ENCODE peak calls at places on chromosomes 12 and 14, in nine cellular contexts. Q, A, U, P, T, J, B, K and I are unnamed samples.

GRCh38 chr14:60232185-60232584 is 16.8 kb upstream of the PPM1A start:
- DNase-seq in Q (no peak), A (no peak), U (no peak), P (no peak), T (no peak), J (no peak), B (no peak), K (no peak), I (no peak)

GRCh38 chr12:32466187-32466586 is 66.8 kb downstream of the FGD4 start:
- DNase-seq in Q (no peak), A (no peak), U (no peak), P (no peak), T (no peak), J (no peak), B (no peak), K (no peak), I (no peak)

GRCh38 chr12:54571166-54571856 is 17.1 kb downstream of the PPP1R1A start:
- DNase-seq in Q (no peak), A (peak), U (no peak), P (no peak), T (no peak), J (peak), B (no peak), K (peak), I (no peak)

GRCh38 chr12:49334226-49334625 is 2.8 kb downstream of the C1QL4 start:
- DNase-seq in Q (no peak), A (no peak), U (no peak), P (no peak), T (no peak), J (no peak), B (no peak), K (no peak), I (no peak)

GRCh38 chr12:108734200-108734906 is 3.0 kb upstream of the CORO1C start:
- DNase-seq in Q (no peak), A (no peak), U (no peak), P (no peak), T (no peak), J (peak), B (peak), K (no peak), I (no peak)

GRCh38 chr12:63893170-63893569 is 48.7 kb downstream of the SRGAP1 start:
- DNase-seq in Q (no peak), A (peak), U (peak), P (no peak), T (no peak), J (no peak), B (no peak), K (no peak), I (no peak)

GRCh38 chr12:101768781-101769180 is 29.5 kb upstream of the SYCP3 start:
- DNase-seq in Q (no peak), A (no peak), U (no peak), P (no peak), T (no peak), J (no peak), B (no peak), K (no peak), I (no peak)

GRCh38 chr12:120437735-120438494 is at the start of gene COX6A1:
- DNase-seq in Q (peak), A (peak), U (peak), P (peak), T (peak), J (peak), B (peak), K (peak), I (peak)

GRCh38 chr12:30796508-30796780 is 41.7 kb upstream of the CAPRIN2 start:
- DNase-seq in Q (peak), A (no peak), U (peak), P (no peak), T (no peak), J (peak), B (peak), K (peak), I (no peak)

GRCh38 chr12:13195848-13196301 is 651 bp upstream of the EMP1 start:
- DNase-seq in Q (no peak), A (no peak), U (no peak), P (no peak), T (no peak), J (no peak), B (no peak), K (no peak), I (no peak)

GRCh38 chr14:100067971-100068959 is 3.0 kb downstream of the EVL start:
- DNase-seq in Q (peak), A (no peak), U (no peak), P (peak), T (peak), J (no peak), B (peak), K (no peak), I (peak)

GRCh38 chr14:20332386-20332945 is 613 bp downstream of the CCNB1IP1 start:
- DNase-seq in Q (no peak), A (no peak), U (no peak), P (no peak), T (no peak), J (no peak), B (no peak), K (peak), I (no peak)

GRCh38 chr12:127943481-127944210 is 323.3 kb upstream of the TMEM132C start:
- DNase-seq in Q (no peak), A (no peak), U (no peak), P (no peak), T (no peak), J (no peak), B (no peak), K (no peak), I (no peak)

GRCh38 chr14:57390806-57391562 is 598 bp downstream of the NAA30 start:
- DNase-seq in Q (no peak), A (peak), U (no peak), P (peak), T (peak), J (peak), B (peak), K (peak), I (peak)

GRCh38 chr14:75543786-75544185 is 21.5 kb downstream of the BATF start:
- DNase-seq in Q (no peak), A (no peak), U (no peak), P (no peak), T (no peak), J (no peak), B (no peak), K (no peak), I (no peak)

GRCh38 chr14:88750413-88750812 is 42.3 kb downstream of the EML5 start:
- DNase-seq in Q (no peak), A (no peak), U (no peak), P (no peak), T (no peak), J (no peak), B (no peak), K (no peak), I (no peak)

GRCh38 chr14:31207287-31207745 is 277 bp downstream of the HECTD1 start:
- DNase-seq in Q (no peak), A (no peak), U (no peak), P (no peak), T (no peak), J (no peak), B (no peak), K (no peak), I (peak)

GRCh38 chr12:130339946-130340345 is 2.3 kb downstream of the PIWIL1 start:
- DNase-seq in Q (no peak), A (no peak), U (no peak), P (no peak), T (no peak), J (no peak), B (no peak), K (no peak), I (no peak)

GRCh38 chr12:27554421-27555186 is 30.6 kb downstream of the PPFIBP1 start:
- DNase-seq in Q (no peak), A (no peak), U (no peak), P (no peak), T (no peak), J (no peak), B (no peak), K (no peak), I (no peak)

GRCh38 chr14:104600141-104600643 is 4.4 kb downstream of the TMEM179 start:
- DNase-seq in Q (no peak), A (no peak), U (no peak), P (no peak), T (no peak), J (no peak), B (no peak), K (no peak), I (no peak)

GRCh38 chr14:73173092-73173735 is 36.9 kb downstream of the PSEN1 start:
- DNase-seq in Q (no peak), A (no peak), U (no peak), P (peak), T (peak), J (no peak), B (no peak), K (peak), I (peak)

GRCh38 chr14:61186793-61187641 is 94.1 kb downstream of the TMEM30B start:
- DNase-seq in Q (no peak), A (no peak), U (no peak), P (no peak), T (no peak), J (no peak), B (no peak), K (peak), I (no peak)

GRCh38 chr14:64698899-64699298 is 5.3 kb upstream of the PLEKHG3 start:
- DNase-seq in Q (no peak), A (no peak), U (no peak), P (no peak), T (peak), J (no peak), B (no peak), K (no peak), I (no peak)